ENCODE peak calls at places on chromosomes 16 and 17, in eight cellular contexts. R, V, P, Q, T, M, U and B are unnamed samples.

GRCh38 chr17:67647482-67647881 is 70.3 kb upstream of the NOL11 start:
- DNase-seq in Q (no peak), U (no peak), T (no peak), P (no peak), M (no peak), V (no peak), R (no peak), B (no peak)

GRCh38 chr16:12412890-12413289 is 390.8 kb downstream of the CPPED1 start:
- DNase-seq in U (no peak), T (no peak), P (no peak), M (no peak), V (no peak), Q (no peak), R (no peak), B (no peak)

GRCh38 chr17:37458805-37459204 is 30.9 kb upstream of the DUSP14 start:
- DNase-seq in M (no peak), V (no peak), P (no peak), U (no peak), Q (no peak), T (peak), R (no peak), B (no peak)

GRCh38 chr17:44775838-44776621 is 17.2 kb downstream of the ADAM11 start:
- DNase-seq in U (peak), T (no peak), P (no peak), Q (no peak), M (no peak), V (peak), R (no peak), B (no peak)

GRCh38 chr16:15946257-15947044 is 3.0 kb upstream of the ABCC1 start:
- DNase-seq in P (no peak), R (peak), U (peak), Q (no peak), M (no peak), V (no peak), T (peak), B (peak)

GRCh38 chr17:44850025-44850424 is 2.3 kb downstream of the HIGD1B start:
- DNase-seq in M (no peak), Q (no peak), V (no peak), T (no peak), U (no peak), R (no peak), P (no peak), B (no peak)

GRCh38 chr16:29821663-29822115 is 1.4 kb downstream of the MVP start:
- DNase-seq in T (peak), P (peak), U (peak), Q (no peak), R (no peak), M (no peak), V (no peak), B (peak)

GRCh38 chr17:75442168-75443103 is 14.0 kb upstream of the TMEM94 start:
- DNase-seq in R (no peak), V (no peak), U (no peak), M (no peak), T (no peak), Q (no peak), P (no peak), B (no peak)

GRCh38 chr17:64661981-64662773 is at the start of gene SMURF2:
- DNase-seq in Q (peak), U (peak), V (peak), P (peak), R (peak), T (peak), M (peak), B (peak)

GRCh38 chr17:42153919-42154491 is 784 bp downstream of the RAB5C start:
- DNase-seq in U (no peak), P (no peak), Q (peak), M (no peak), R (no peak), V (no peak), T (no peak), B (no peak)

GRCh38 chr17:35896011-35896587 is 15.9 kb upstream of the CCL5 start:
- DNase-seq in P (no peak), R (no peak), Q (no peak), V (no peak), U (no peak), M (no peak), T (no peak), B (no peak)

GRCh38 chr17:67994827-67995567 is 1.3 kb downstream of the C17orf58 start:
- DNase-seq in M (no peak), R (no peak), V (peak), Q (no peak), T (peak), U (peak), P (no peak), B (peak)

GRCh38 chr16:73095142-73095791 is 47.3 kb upstream of the ZFHX3 start:
- DNase-seq in V (no peak), R (no peak), U (no peak), T (peak), P (no peak), M (no peak), Q (no peak), B (no peak)

GRCh38 chr17:50785942-50786570 is 18.7 kb upstream of the ANKRD40CL start:
- DNase-seq in R (no peak), P (no peak), T (no peak), M (no peak), U (no peak), V (no peak), Q (no peak), B (no peak)

GRCh38 chr17:71118039-71118438 is 948.7 kb downstream of the KCNJ2 start:
- DNase-seq in V (no peak), Q (peak), U (peak), R (no peak), T (peak), P (no peak), M (no peak), B (peak)

GRCh38 chr16:28946681-28947080 is 4.1 kb upstream of the NFATC2IP start:
- DNase-seq in M (no peak), U (no peak), P (no peak), R (no peak), Q (no peak), V (no peak), T (no peak), B (no peak)

GRCh38 chr17:45013021-45013997 is 38.1 kb downstream of the DCAKD start:
- DNase-seq in R (no peak), Q (peak), M (no peak), V (peak), U (no peak), P (no peak), T (no peak), B (no peak)

GRCh38 chr17:4719684-4720221 is 9.3 kb downstream of the ARRB2 start:
- DNase-seq in Q (no peak), M (no peak), T (no peak), V (no peak), R (no peak), U (peak), P (no peak), B (no peak)

GRCh38 chr16:57609541-57610401 is 18.7 kb upstream of the ADGRG1 start:
- DNase-seq in M (peak), V (peak), T (no peak), Q (no peak), U (no peak), R (peak), P (no peak), B (no peak)

GRCh38 chr16:2811703-2812471 is 5.2 kb upstream of the PRSS21 start:
- DNase-seq in T (no peak), U (no peak), Q (no peak), P (no peak), M (no peak), V (no peak), R (peak), B (no peak)

GRCh38 chr17:7838291-7839075 is 4.5 kb downstream of the KDM6B start:
- DNase-seq in T (no peak), P (peak), M (no peak), U (no peak), V (peak), R (peak), Q (peak), B (no peak)

GRCh38 chr17:80799553-80800403 is 191.9 kb upstream of the CHMP6 start:
- DNase-seq in U (no peak), M (no peak), Q (no peak), R (peak), P (no peak), V (peak), T (no peak), B (no peak)

GRCh38 chr16:48496571-48497095 is 111.4 kb upstream of the SIAH1 start:
- DNase-seq in P (no peak), Q (no peak), R (peak), M (no peak), T (no peak), V (no peak), U (no peak), B (no peak)

GRCh38 chr17:19381741-19382444 is 3.6 kb downstream of the MAPK7 start:
- DNase-seq in V (no peak), R (peak), U (no peak), M (no peak), Q (no peak), T (no peak), P (no peak), B (no peak)

GRCh38 chr16:55264949-55265348 is 59.1 kb upstream of the IRX6 start:
- DNase-seq in T (no peak), V (no peak), Q (no peak), R (no peak), M (no peak), P (peak), U (no peak), B (no peak)

GRCh38 chr16:10937068-10937859 is 5.0 kb downstream of the DEXI start:
- DNase-seq in M (no peak), V (no peak), Q (no peak), P (no peak), R (peak), T (no peak), U (no peak), B (no peak)

GRCh38 chr16:66516172-66516807 is 33.6 kb downstream of the TK2 start:
- DNase-seq in Q (no peak), T (no peak), V (no peak), M (no peak), U (no peak), R (no peak), P (no peak), B (no peak)

GRCh38 chr16:66512589-66513404 is 37.1 kb downstream of the TK2 start:
- DNase-seq in R (no peak), U (no peak), T (peak), V (no peak), M (no peak), P (no peak), Q (no peak), B (no peak)

GRCh38 chr16:66517586-66518263 is 32.2 kb downstream of the TK2 start:
- DNase-seq in R (no peak), T (no peak), Q (no peak), M (no peak), U (no peak), V (no peak), P (no peak), B (no peak)

GRCh38 chr16:66516808-66517585 is 32.9 kb downstream of the TK2 start:
- DNase-seq in U (peak), V (peak), Q (peak), M (peak), T (peak), R (peak), P (peak), B (peak)

DNA sequence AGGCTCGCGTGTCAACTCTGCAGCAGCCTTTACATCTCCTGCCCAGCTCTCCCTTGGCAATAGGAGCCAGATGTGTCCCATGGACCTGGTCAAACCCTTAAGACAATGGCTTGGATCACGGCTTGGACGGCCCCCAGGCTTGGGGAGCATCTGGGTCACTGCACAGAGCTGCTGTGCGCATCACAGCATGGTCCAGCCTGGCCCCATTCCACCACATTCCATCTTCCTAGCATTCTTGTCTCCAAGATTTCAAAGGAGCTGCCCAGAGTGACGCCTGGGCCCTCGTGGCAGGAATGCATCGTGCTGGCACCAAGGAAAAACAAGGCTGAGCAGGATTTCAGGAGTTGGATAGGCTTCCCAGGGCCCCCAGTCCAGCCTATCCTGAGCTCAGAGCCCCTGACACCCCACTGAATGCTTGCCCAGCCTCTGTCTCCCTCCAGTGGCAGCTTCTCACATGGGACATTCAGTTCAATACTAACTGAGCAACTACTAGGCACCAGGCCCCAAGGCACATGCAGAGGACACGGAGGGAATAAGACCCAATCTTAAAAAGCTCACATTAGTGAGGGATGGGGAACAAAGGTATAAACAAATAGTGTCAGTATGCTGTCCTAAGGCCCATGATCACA is 34.3 kb downstream of the TK2 start:
- DNase-seq in R (no peak), P (no peak), Q (no peak), M (no peak), T (peak), V (peak), U (peak), B (no peak)
- H3K27ac ChIP-seq in R (peak), P (peak), Q (no peak), M (no peak), T (no peak), V (no peak), U (peak), B (peak)

GRCh38 chr16:67199808-67200198 is 872 bp downstream of the ELMO3 start:
- DNase-seq in P (no peak), U (no peak), T (no peak), Q (peak), M (no peak), R (no peak), V (peak), B (peak)
- TF ChIP-seq CTCF in P (no peak), U (no peak), T (no peak), Q (peak), M (no peak), R (no peak), V (peak), B (peak)

GRCh38 chr17:15648384-15648783 is 28.9 kb upstream of the FBXW10B start:
- DNase-seq in R (no peak), Q (no peak), M (no peak), V (no peak), U (no peak), P (no peak), T (no peak), B (no peak)
- H3K27ac ChIP-seq in R (no peak), Q (no peak), M (no peak), V (no peak), U (peak), P (peak), T (peak), B (peak)

GRCh38 chr16:85844169-85844481 is 44.6 kb downstream of the COX4I1 start:
- DNase-seq in M (no peak), Q (no peak), R (no peak), U (no peak), P (no peak), T (no peak), V (no peak), B (no peak)
- TF ChIP-seq CTCF in M (no peak), Q (no peak), R (no peak), U (no peak), P (no peak), T (no peak), V (no peak), B (no peak)

DNA sequence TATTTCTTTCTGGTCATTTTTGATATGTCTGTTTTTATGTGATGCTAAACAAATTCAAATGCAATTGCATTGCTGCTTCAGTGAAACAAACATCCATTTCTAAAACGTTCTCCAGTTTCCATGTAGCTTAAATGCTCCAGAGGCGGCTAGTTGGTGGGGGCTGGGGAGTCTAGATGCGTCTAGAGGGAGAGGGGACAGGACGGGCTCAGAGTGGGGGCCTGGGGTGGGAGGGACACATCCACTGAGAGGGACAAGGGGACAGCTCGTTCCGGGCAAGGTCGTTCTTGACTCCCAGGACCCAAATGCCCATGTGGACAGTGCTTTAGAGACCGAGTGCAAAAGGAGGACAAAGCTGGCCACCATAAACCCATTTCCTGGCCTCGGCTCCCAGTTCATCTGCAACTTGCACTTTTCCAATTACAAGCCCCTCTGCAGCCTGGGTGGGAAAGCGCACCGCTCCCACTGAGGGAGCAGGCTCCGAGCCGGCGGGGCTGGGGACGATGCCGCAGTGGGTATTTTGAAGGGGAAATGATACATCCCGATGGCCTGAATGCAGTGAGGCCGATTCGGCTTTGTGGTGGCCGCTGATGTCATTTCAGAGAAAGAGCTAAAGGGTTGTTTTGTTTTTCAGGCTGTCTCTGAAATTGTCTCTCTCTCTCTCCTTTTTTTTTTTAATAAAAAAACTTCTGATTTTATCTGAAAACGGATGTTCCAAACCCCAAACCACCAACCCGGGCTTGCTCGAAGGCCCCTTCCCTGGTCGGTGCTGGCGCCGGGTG is 102.5 kb downstream of the FOXL1 start:
- DNase-seq in T (no peak), R (no peak), M (no peak), P (no peak), Q (no peak), U (no peak), V (no peak), B (no peak)
- H3K27ac ChIP-seq in T (peak), R (peak), M (no peak), P (no peak), Q (no peak), U (no peak), V (no peak), B (no peak)

DNA sequence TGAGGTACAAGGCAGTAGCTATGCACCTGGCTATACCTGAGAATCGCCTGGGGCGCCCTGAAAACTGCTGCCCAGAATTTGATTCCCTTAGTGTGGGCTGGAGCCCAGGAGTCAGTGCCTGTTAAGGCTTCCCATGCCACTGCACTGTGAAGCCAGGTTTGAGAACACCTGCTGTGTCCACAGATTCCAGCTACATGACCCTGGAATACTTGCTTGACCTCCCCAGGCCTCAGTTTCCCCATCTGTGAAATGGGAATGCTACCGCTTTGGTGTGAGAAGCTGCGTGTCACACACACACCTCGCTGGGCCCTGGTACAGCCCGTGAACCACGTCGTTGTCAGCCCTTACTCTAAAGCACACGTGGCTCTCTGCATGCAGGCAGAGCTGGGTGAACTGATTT is 271.0 kb downstream of the C16orf95 start:
- DNase-seq in T (no peak), Q (no peak), R (no peak), P (no peak), U (no peak), M (no peak), V (no peak), B (no peak)
- TF ChIP-seq CTCF in T (no peak), Q (no peak), R (no peak), P (no peak), U (no peak), M (no peak), V (no peak), B (no peak)